ENCODE peak calls at places on chromosomes 16 and 17, in ten cellular contexts. One of them, this sample, is unnamed.

GRCh38 chr17:59830007-59830630 is 62.6 kb downstream of the TUBD1 start:
- DNase-seq in upper lobe of left lung: no peak
- DNase-seq in GM12878: no peak
- DNase-seq in HepG2: no peak
- DNase-seq in esophagus muscularis mucosa: no peak
- DNase-seq in H1: no peak
- DNase-seq in transverse colon: no peak
- DNase-seq in suprapubic skin: no peak
- DNase-seq in stomach: no peak
- DNase-seq in SK-N-SH: no peak
- DNase-seq in this sample: no peak

GRCh38 chr16:1181715-1182671 is 29.1 kb downstream of the CACNA1H start:
- DNase-seq in SK-N-SH: no peak
- DNase-seq in GM12878: no peak
- DNase-seq in esophagus muscularis mucosa: no peak
- DNase-seq in HepG2: peak
- DNase-seq in suprapubic skin: no peak
- DNase-seq in upper lobe of left lung: peak
- DNase-seq in transverse colon: peak
- DNase-seq in H1: no peak
- DNase-seq in stomach: peak
- DNase-seq in this sample: peak

GRCh38 chr17:17783825-17784598 is 52.8 kb downstream of the SREBF1 start:
- DNase-seq in esophagus muscularis mucosa: no peak
- DNase-seq in suprapubic skin: no peak
- DNase-seq in stomach: peak
- DNase-seq in upper lobe of left lung: no peak
- DNase-seq in GM12878: peak
- DNase-seq in H1: no peak
- DNase-seq in HepG2: no peak
- DNase-seq in SK-N-SH: no peak
- DNase-seq in transverse colon: peak
- DNase-seq in this sample: no peak

GRCh38 chr16:1980026-1980769 is 1.1 kb downstream of the NOXO1 start:
- DNase-seq in GM12878: no peak
- DNase-seq in transverse colon: no peak
- DNase-seq in suprapubic skin: no peak
- DNase-seq in upper lobe of left lung: no peak
- DNase-seq in H1: peak
- DNase-seq in HepG2: no peak
- DNase-seq in esophagus muscularis mucosa: no peak
- DNase-seq in SK-N-SH: no peak
- DNase-seq in stomach: peak
- DNase-seq in this sample: no peak

GRCh38 chr17:44200478-44201155 is 933 bp upstream of the ATXN7L3 start:
- DNase-seq in transverse colon: peak
- DNase-seq in SK-N-SH: no peak
- DNase-seq in stomach: no peak
- DNase-seq in GM12878: no peak
- DNase-seq in upper lobe of left lung: no peak
- DNase-seq in H1: no peak
- DNase-seq in suprapubic skin: no peak
- DNase-seq in esophagus muscularis mucosa: no peak
- DNase-seq in HepG2: peak
- DNase-seq in this sample: no peak

GRCh38 chr17:30210366-30210765 is 25.1 kb downstream of the SLC6A4 start:
- DNase-seq in suprapubic skin: no peak
- DNase-seq in HepG2: no peak
- DNase-seq in SK-N-SH: no peak
- DNase-seq in upper lobe of left lung: no peak
- DNase-seq in H1: no peak
- DNase-seq in transverse colon: no peak
- DNase-seq in esophagus muscularis mucosa: no peak
- DNase-seq in stomach: no peak
- DNase-seq in GM12878: no peak
- DNase-seq in this sample: no peak

GRCh38 chr16:22675745-22676540 is 138.0 kb upstream of the HS3ST2 start:
- DNase-seq in HepG2: no peak
- DNase-seq in stomach: no peak
- DNase-seq in transverse colon: no peak
- DNase-seq in esophagus muscularis mucosa: no peak
- DNase-seq in SK-N-SH: no peak
- DNase-seq in H1: no peak
- DNase-seq in GM12878: no peak
- DNase-seq in upper lobe of left lung: no peak
- DNase-seq in suprapubic skin: no peak
- DNase-seq in this sample: no peak

GRCh38 chr16:57609541-57610401 is 18.7 kb upstream of the ADGRG1 start:
- DNase-seq in HepG2: no peak
- DNase-seq in GM12878: peak
- DNase-seq in upper lobe of left lung: no peak
- DNase-seq in suprapubic skin: no peak
- DNase-seq in esophagus muscularis mucosa: no peak
- DNase-seq in transverse colon: peak
- DNase-seq in stomach: peak
- DNase-seq in SK-N-SH: peak
- DNase-seq in H1: peak
- DNase-seq in this sample: peak

GRCh38 chr16:3580271-3580670 is 3.1 kb upstream of the NLRC3 start:
- DNase-seq in stomach: no peak
- DNase-seq in esophagus muscularis mucosa: no peak
- DNase-seq in GM12878: no peak
- DNase-seq in suprapubic skin: no peak
- DNase-seq in H1: no peak
- DNase-seq in HepG2: no peak
- DNase-seq in SK-N-SH: no peak
- DNase-seq in transverse colon: no peak
- DNase-seq in upper lobe of left lung: no peak
- DNase-seq in this sample: no peak

GRCh38 chr16:3578610-3579551 is 1.7 kb upstream of the NLRC3 start:
- DNase-seq in esophagus muscularis mucosa: no peak
- DNase-seq in SK-N-SH: no peak
- DNase-seq in stomach: peak
- DNase-seq in GM12878: peak
- DNase-seq in upper lobe of left lung: no peak
- DNase-seq in suprapubic skin: no peak
- DNase-seq in HepG2: no peak
- DNase-seq in transverse colon: peak
- DNase-seq in H1: peak
- DNase-seq in this sample: no peak

GRCh38 chr16:3579776-3580175 is 2.6 kb upstream of the NLRC3 start:
- DNase-seq in HepG2: no peak
- DNase-seq in esophagus muscularis mucosa: no peak
- DNase-seq in SK-N-SH: no peak
- DNase-seq in upper lobe of left lung: no peak
- DNase-seq in GM12878: no peak
- DNase-seq in suprapubic skin: no peak
- DNase-seq in transverse colon: no peak
- DNase-seq in H1: no peak
- DNase-seq in stomach: no peak
- DNase-seq in this sample: no peak

GRCh38 chr16:3581392-3581791 is 4.2 kb upstream of the NLRC3 start:
- DNase-seq in transverse colon: no peak
- DNase-seq in SK-N-SH: no peak
- DNase-seq in GM12878: no peak
- DNase-seq in stomach: no peak
- DNase-seq in suprapubic skin: no peak
- DNase-seq in esophagus muscularis mucosa: no peak
- DNase-seq in H1: no peak
- DNase-seq in HepG2: no peak
- DNase-seq in upper lobe of left lung: no peak
- DNase-seq in this sample: no peak

GRCh38 chr16:3580686-3581085 is 3.5 kb upstream of the NLRC3 start:
- DNase-seq in GM12878: no peak
- DNase-seq in suprapubic skin: no peak
- DNase-seq in stomach: no peak
- DNase-seq in esophagus muscularis mucosa: no peak
- DNase-seq in SK-N-SH: no peak
- DNase-seq in HepG2: no peak
- DNase-seq in transverse colon: no peak
- DNase-seq in H1: no peak
- DNase-seq in upper lobe of left lung: no peak
- DNase-seq in this sample: no peak
- TF ChIP-seq EP300 in GM12878: no peak
- TF ChIP-seq EP300 in suprapubic skin: no peak
- TF ChIP-seq EP300 in stomach: no peak
- TF ChIP-seq EP300 in esophagus muscularis mucosa: no peak
- TF ChIP-seq EP300 in SK-N-SH: no peak
- TF ChIP-seq EP300 in HepG2: no peak
- TF ChIP-seq EP300 in transverse colon: no peak
- TF ChIP-seq EP300 in H1: no peak
- TF ChIP-seq EP300 in upper lobe of left lung: no peak
- TF ChIP-seq EP300 in this sample: no peak

GRCh38 chr16:3740186-3740585 is 22.9 kb upstream of the TRAP1 start:
- DNase-seq in suprapubic skin: peak
- DNase-seq in stomach: no peak
- DNase-seq in upper lobe of left lung: no peak
- DNase-seq in HepG2: no peak
- DNase-seq in transverse colon: no peak
- DNase-seq in SK-N-SH: no peak
- DNase-seq in GM12878: no peak
- DNase-seq in esophagus muscularis mucosa: no peak
- DNase-seq in H1: no peak
- DNase-seq in this sample: peak

GRCh38 chr16:3748307-3748706 is 31.0 kb upstream of the TRAP1 start:
- DNase-seq in SK-N-SH: no peak
- DNase-seq in esophagus muscularis mucosa: no peak
- DNase-seq in H1: no peak
- DNase-seq in HepG2: no peak
- DNase-seq in stomach: no peak
- DNase-seq in upper lobe of left lung: no peak
- DNase-seq in transverse colon: no peak
- DNase-seq in suprapubic skin: no peak
- DNase-seq in GM12878: no peak
- DNase-seq in this sample: peak

GRCh38 chr16:3744018-3744417 is 26.7 kb upstream of the TRAP1 start:
- DNase-seq in HepG2: no peak
- DNase-seq in esophagus muscularis mucosa: no peak
- DNase-seq in H1: no peak
- DNase-seq in transverse colon: no peak
- DNase-seq in GM12878: no peak
- DNase-seq in suprapubic skin: no peak
- DNase-seq in stomach: no peak
- DNase-seq in upper lobe of left lung: no peak
- DNase-seq in SK-N-SH: no peak
- DNase-seq in this sample: peak

GRCh38 chr16:3740934-3741333 is 23.6 kb upstream of the TRAP1 start:
- DNase-seq in transverse colon: no peak
- DNase-seq in SK-N-SH: no peak
- DNase-seq in stomach: no peak
- DNase-seq in H1: no peak
- DNase-seq in GM12878: no peak
- DNase-seq in HepG2: no peak
- DNase-seq in esophagus muscularis mucosa: no peak
- DNase-seq in suprapubic skin: no peak
- DNase-seq in upper lobe of left lung: peak
- DNase-seq in this sample: peak

DNA sequence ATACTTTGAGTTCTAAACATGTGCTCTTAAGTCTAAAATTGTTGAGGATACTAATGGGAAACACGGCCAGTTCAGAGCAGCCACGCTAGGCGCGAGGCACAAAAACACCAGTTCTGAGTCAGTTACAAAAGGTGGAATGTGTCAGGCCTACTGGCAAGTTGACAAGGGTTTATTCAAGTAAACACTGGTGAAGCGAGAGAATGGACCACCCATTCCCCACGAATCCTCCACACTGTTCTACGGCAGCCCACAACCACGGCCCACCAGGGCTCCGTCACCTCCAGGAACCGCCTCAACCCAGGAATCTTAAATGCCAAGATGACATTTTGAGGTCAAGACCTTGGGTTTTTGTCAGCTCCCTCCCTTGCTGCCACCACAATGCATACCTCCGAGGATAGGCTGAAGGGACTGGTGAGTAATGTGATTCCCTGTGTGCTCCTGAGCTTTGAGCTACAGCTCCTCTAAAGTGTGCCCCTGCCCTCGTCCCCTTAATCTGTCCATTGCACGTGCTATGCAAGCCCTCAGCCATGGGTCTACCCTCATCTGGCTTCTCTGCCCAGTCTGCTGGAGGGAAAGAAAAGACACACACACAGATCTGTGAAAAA is 28.5 kb upstream of the TRAP1 start:
- DNase-seq in transverse colon: no peak
- DNase-seq in esophagus muscularis mucosa: no peak
- DNase-seq in H1: no peak
- DNase-seq in GM12878: no peak
- DNase-seq in suprapubic skin: no peak
- DNase-seq in HepG2: no peak
- DNase-seq in SK-N-SH: no peak
- DNase-seq in stomach: no peak
- DNase-seq in upper lobe of left lung: no peak
- DNase-seq in this sample: peak
- TF ChIP-seq POLR2AphosphoS5 in transverse colon: no peak
- TF ChIP-seq POLR2AphosphoS5 in esophagus muscularis mucosa: no peak
- TF ChIP-seq POLR2AphosphoS5 in H1: no peak
- TF ChIP-seq POLR2AphosphoS5 in GM12878: no peak
- TF ChIP-seq POLR2AphosphoS5 in suprapubic skin: no peak
- TF ChIP-seq POLR2AphosphoS5 in HepG2: no peak
- TF ChIP-seq POLR2AphosphoS5 in SK-N-SH: no peak
- TF ChIP-seq POLR2AphosphoS5 in stomach: no peak
- TF ChIP-seq POLR2AphosphoS5 in upper lobe of left lung: no peak
- TF ChIP-seq POLR2AphosphoS5 in this sample: no peak

DNA sequence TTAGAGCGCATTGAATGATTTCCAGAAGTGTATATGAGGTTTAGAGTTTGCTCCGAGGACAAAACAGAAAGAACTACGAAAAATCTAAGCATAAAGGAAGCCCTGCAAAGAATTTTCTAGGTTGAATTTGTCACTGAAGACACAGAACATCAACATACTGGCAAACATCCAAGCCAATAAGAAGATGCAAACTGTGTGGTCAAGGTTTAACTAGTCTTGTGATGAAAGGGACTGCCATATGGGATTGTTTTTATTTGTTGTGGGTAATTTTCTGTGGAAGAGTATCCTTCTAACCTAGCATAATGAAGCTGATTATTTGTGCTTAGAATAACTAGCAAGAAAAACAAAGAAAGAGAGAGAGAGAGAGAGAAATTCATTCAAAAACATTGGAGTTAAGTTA is 492.0 kb upstream of the ERCC4 start:
- DNase-seq in esophagus muscularis mucosa: no peak
- DNase-seq in upper lobe of left lung: no peak
- DNase-seq in HepG2: no peak
- DNase-seq in stomach: no peak
- DNase-seq in transverse colon: no peak
- DNase-seq in H1: no peak
- DNase-seq in GM12878: no peak
- DNase-seq in suprapubic skin: no peak
- DNase-seq in SK-N-SH: no peak
- DNase-seq in this sample: no peak
- TF ChIP-seq EP300 in esophagus muscularis mucosa: no peak
- TF ChIP-seq EP300 in upper lobe of left lung: no peak
- TF ChIP-seq EP300 in HepG2: no peak
- TF ChIP-seq EP300 in stomach: no peak
- TF ChIP-seq EP300 in transverse colon: no peak
- TF ChIP-seq EP300 in H1: no peak
- TF ChIP-seq EP300 in GM12878: no peak
- TF ChIP-seq EP300 in suprapubic skin: no peak
- TF ChIP-seq EP300 in SK-N-SH: no peak
- TF ChIP-seq EP300 in this sample: no peak

DNA sequence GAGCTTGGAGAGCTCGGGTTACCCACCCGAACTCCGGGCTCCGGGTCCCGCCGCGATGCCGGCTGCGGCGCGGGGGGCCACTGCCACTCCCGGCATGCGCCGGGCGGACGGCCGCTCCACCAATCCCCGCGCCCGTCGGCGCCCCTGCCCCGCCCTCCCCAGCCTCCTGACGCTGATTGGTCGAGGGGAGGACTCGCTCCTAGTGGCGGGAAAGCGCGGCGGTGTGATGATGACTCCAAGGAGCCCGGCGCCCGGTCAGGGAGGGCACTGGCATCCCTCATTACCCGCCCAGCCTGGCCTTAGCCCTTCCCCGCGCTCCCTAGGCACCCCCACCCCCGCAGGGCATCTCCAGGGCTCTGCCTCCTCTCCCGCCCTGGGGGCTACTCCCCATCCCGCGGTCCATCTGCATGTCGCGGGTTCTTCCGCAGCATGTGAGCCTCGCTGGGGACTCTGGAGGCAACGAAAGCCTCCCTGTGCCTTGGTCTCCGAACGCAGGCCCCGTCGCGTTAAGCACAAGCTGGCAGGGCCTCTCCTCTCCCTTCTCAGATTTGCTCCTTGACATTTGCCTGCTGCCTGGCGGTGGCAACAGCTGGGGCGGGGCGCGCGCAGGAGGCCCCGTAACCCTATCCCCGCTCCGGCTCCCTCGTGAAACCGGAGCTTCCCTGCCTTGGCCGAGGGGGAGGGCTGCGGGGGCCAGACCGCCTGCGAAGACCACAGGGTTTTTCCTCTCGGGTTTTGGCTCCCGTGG is 1.7 kb downstream of the ATP2A1 start:
- DNase-seq in transverse colon: peak
- DNase-seq in upper lobe of left lung: peak
- DNase-seq in esophagus muscularis mucosa: peak
- DNase-seq in HepG2: no peak
- DNase-seq in GM12878: peak
- DNase-seq in stomach: peak
- DNase-seq in SK-N-SH: peak
- DNase-seq in H1: peak
- DNase-seq in suprapubic skin: peak
- DNase-seq in this sample: peak
- TF ChIP-seq POLR2AphosphoS5 in transverse colon: no peak
- TF ChIP-seq POLR2AphosphoS5 in upper lobe of left lung: no peak
- TF ChIP-seq POLR2AphosphoS5 in esophagus muscularis mucosa: no peak
- TF ChIP-seq POLR2AphosphoS5 in HepG2: no peak
- TF ChIP-seq POLR2AphosphoS5 in GM12878: peak
- TF ChIP-seq POLR2AphosphoS5 in stomach: peak
- TF ChIP-seq POLR2AphosphoS5 in SK-N-SH: peak
- TF ChIP-seq POLR2AphosphoS5 in H1: peak
- TF ChIP-seq POLR2AphosphoS5 in suprapubic skin: no peak
- TF ChIP-seq POLR2AphosphoS5 in this sample: no peak